ENCODE peak calls at places on chromosomes 3 and 15, in seven cellular contexts. One of them, this sample, is unnamed.

GRCh38 chr3:127588675-127589577 is 1.6 kb downstream of the TPRA1 start:
- DNase-seq in breast epithelium: no peak
- DNase-seq in sigmoid colon: no peak
- DNase-seq in GM23338: no peak
- DNase-seq in HCT116: no peak
- DNase-seq in spleen: no peak
- DNase-seq in H1: no peak
- DNase-seq in this sample: no peak

GRCh38 chr3:113219605-113220300 is 8.4 kb downstream of the BOC start:
- DNase-seq in breast epithelium: no peak
- DNase-seq in sigmoid colon: no peak
- DNase-seq in GM23338: no peak
- DNase-seq in HCT116: no peak
- DNase-seq in spleen: no peak
- DNase-seq in H1: no peak
- DNase-seq in this sample: no peak

GRCh38 chr15:46682969-46683791 is 1034.1 kb upstream of the SEMA6D start:
- DNase-seq in breast epithelium: no peak
- DNase-seq in sigmoid colon: no peak
- DNase-seq in GM23338: no peak
- DNase-seq in HCT116: no peak
- DNase-seq in spleen: no peak
- DNase-seq in H1: no peak
- DNase-seq in this sample: no peak

GRCh38 chr3:12154151-12154550 is 4.6 kb downstream of the TIMP4 start:
- DNase-seq in breast epithelium: no peak
- DNase-seq in sigmoid colon: no peak
- DNase-seq in GM23338: no peak
- DNase-seq in HCT116: no peak
- DNase-seq in spleen: no peak
- DNase-seq in H1: no peak
- DNase-seq in this sample: no peak

GRCh38 chr3:169764164-169764452 is 752 bp downstream of the TERC start:
- DNase-seq in breast epithelium: no peak
- DNase-seq in sigmoid colon: no peak
- DNase-seq in GM23338: no peak
- DNase-seq in HCT116: no peak
- DNase-seq in spleen: no peak
- DNase-seq in H1: no peak
- DNase-seq in this sample: no peak

GRCh38 chr3:128006061-128006470 is 46.2 kb upstream of the SEC61A1 start:
- DNase-seq in breast epithelium: no peak
- DNase-seq in sigmoid colon: no peak
- DNase-seq in GM23338: peak; percentile 67
- DNase-seq in HCT116: no peak
- DNase-seq in spleen: no peak
- DNase-seq in H1: peak; percentile 72
- DNase-seq in this sample: no peak

GRCh38 chr3:23835087-23835486 is 29.3 kb downstream of the UBE2E1 start:
- DNase-seq in breast epithelium: no peak
- DNase-seq in sigmoid colon: no peak
- DNase-seq in GM23338: no peak
- DNase-seq in HCT116: no peak
- DNase-seq in spleen: no peak
- DNase-seq in H1: no peak
- DNase-seq in this sample: no peak

GRCh38 chr3:64048631-64049061 is 25.4 kb upstream of the PSMD6 start:
- DNase-seq in breast epithelium: no peak
- DNase-seq in sigmoid colon: no peak
- DNase-seq in GM23338: peak; percentile 22
- DNase-seq in HCT116: no peak
- DNase-seq in spleen: no peak
- DNase-seq in H1: no peak
- DNase-seq in this sample: no peak

GRCh38 chr3:182973047-182973446 is 7.3 kb downstream of the DCUN1D1 start:
- DNase-seq in breast epithelium: no peak
- DNase-seq in sigmoid colon: no peak
- DNase-seq in GM23338: no peak
- DNase-seq in HCT116: no peak
- DNase-seq in spleen: no peak
- DNase-seq in H1: no peak
- DNase-seq in this sample: no peak

GRCh38 chr15:52735231-52736089 is 54.7 kb downstream of the ONECUT1 start:
- DNase-seq in breast epithelium: peak; percentile 32
- DNase-seq in sigmoid colon: peak; percentile 66
- DNase-seq in GM23338: peak; percentile 94
- DNase-seq in HCT116: peak; percentile 78
- DNase-seq in spleen: no peak
- DNase-seq in H1: peak; percentile 86
- DNase-seq in this sample: peak; percentile 39

GRCh38 chr3:33201195-33201594 is 17.4 kb downstream of the SUSD5 start:
- DNase-seq in breast epithelium: no peak
- DNase-seq in sigmoid colon: no peak
- DNase-seq in GM23338: no peak
- DNase-seq in HCT116: no peak
- DNase-seq in spleen: no peak
- DNase-seq in H1: no peak
- DNase-seq in this sample: no peak

GRCh38 chr3:88132894-88133293 is 16.9 kb upstream of the C3orf38 start:
- DNase-seq in breast epithelium: no peak
- DNase-seq in sigmoid colon: no peak
- DNase-seq in GM23338: no peak
- DNase-seq in HCT116: no peak
- DNase-seq in spleen: no peak
- DNase-seq in H1: no peak
- DNase-seq in this sample: no peak

GRCh38 chr3:169085827-169086226 is 577.7 kb downstream of the MECOM start:
- DNase-seq in breast epithelium: no peak
- DNase-seq in sigmoid colon: no peak
- DNase-seq in GM23338: peak; percentile 68
- DNase-seq in HCT116: no peak
- DNase-seq in spleen: no peak
- DNase-seq in H1: no peak
- DNase-seq in this sample: no peak

GRCh38 chr15:100211855-100212850 is 129.6 kb downstream of the ADAMTS17 start:
- DNase-seq in breast epithelium: no peak
- DNase-seq in sigmoid colon: no peak
- DNase-seq in GM23338: peak; percentile 30
- DNase-seq in HCT116: no peak
- DNase-seq in spleen: peak; percentile 59
- DNase-seq in H1: no peak
- DNase-seq in this sample: no peak

GRCh38 chr15:59174161-59174845 is 32.3 kb upstream of the LDHAL6B start:
- DNase-seq in breast epithelium: no peak
- DNase-seq in sigmoid colon: no peak
- DNase-seq in GM23338: no peak
- DNase-seq in HCT116: no peak
- DNase-seq in spleen: no peak
- DNase-seq in H1: no peak
- DNase-seq in this sample: no peak

GRCh38 chr15:77060560-77060959 is 10.3 kb downstream of the TSPAN3 start:
- DNase-seq in breast epithelium: no peak
- DNase-seq in sigmoid colon: no peak
- DNase-seq in GM23338: no peak
- DNase-seq in HCT116: no peak
- DNase-seq in spleen: no peak
- DNase-seq in H1: no peak
- DNase-seq in this sample: no peak

GRCh38 chr15:83352124-83352523 is 67.7 kb upstream of the BNC1 start:
- DNase-seq in breast epithelium: no peak
- DNase-seq in sigmoid colon: no peak
- DNase-seq in GM23338: no peak
- DNase-seq in HCT116: no peak
- DNase-seq in spleen: no peak
- DNase-seq in H1: no peak
- DNase-seq in this sample: no peak

GRCh38 chr3:67875858-67876257 is 221.4 kb upstream of the SUCLG2 start:
- DNase-seq in breast epithelium: no peak
- DNase-seq in sigmoid colon: no peak
- DNase-seq in GM23338: no peak
- DNase-seq in HCT116: no peak
- DNase-seq in spleen: no peak
- DNase-seq in H1: no peak
- DNase-seq in this sample: no peak

GRCh38 chr3:100107227-100107626 is 7.1 kb downstream of the FILIP1L start:
- DNase-seq in breast epithelium: no peak
- DNase-seq in sigmoid colon: no peak
- DNase-seq in GM23338: no peak
- DNase-seq in HCT116: no peak
- DNase-seq in spleen: no peak
- DNase-seq in H1: no peak
- DNase-seq in this sample: no peak

GRCh38 chr3:52277071-52277964 is 1.1 kb downstream of the WDR82 start:
- DNase-seq in breast epithelium: peak; percentile 49
- DNase-seq in sigmoid colon: peak; percentile 90
- DNase-seq in GM23338: peak; percentile 53
- DNase-seq in HCT116: no peak
- DNase-seq in spleen: peak; percentile 93
- DNase-seq in H1: peak; percentile 61
- DNase-seq in this sample: no peak

GRCh38 chr3:147395975-147396708 is 10.2 kb downstream of the ZIC4 start:
- DNase-seq in breast epithelium: no peak
- DNase-seq in sigmoid colon: no peak
- DNase-seq in GM23338: peak; percentile 73
- DNase-seq in HCT116: no peak
- DNase-seq in spleen: peak; percentile 65
- DNase-seq in H1: peak; percentile 78
- DNase-seq in this sample: no peak

GRCh38 chr3:154228561-154229216 is 95.6 kb downstream of the DHX36 start:
- DNase-seq in breast epithelium: no peak
- DNase-seq in sigmoid colon: no peak
- DNase-seq in GM23338: peak; percentile 28
- DNase-seq in HCT116: no peak
- DNase-seq in spleen: no peak
- DNase-seq in H1: no peak
- DNase-seq in this sample: no peak

GRCh38 chr3:9224490-9224889 is 25.0 kb downstream of the SRGAP3 start:
- DNase-seq in breast epithelium: no peak
- DNase-seq in sigmoid colon: peak; percentile 26
- DNase-seq in GM23338: no peak
- DNase-seq in HCT116: no peak
- DNase-seq in spleen: no peak
- DNase-seq in H1: no peak
- DNase-seq in this sample: peak; percentile 44

GRCh38 chr3:128800241-128801187 is 74.5 kb downstream of the RAB7A start:
- DNase-seq in breast epithelium: no peak
- DNase-seq in sigmoid colon: no peak
- DNase-seq in GM23338: no peak
- DNase-seq in HCT116: no peak
- DNase-seq in spleen: no peak
- DNase-seq in H1: no peak
- DNase-seq in this sample: no peak

GRCh38 chr3:149603126-149604074 is 54.4 kb downstream of the WWTR1 start:
- DNase-seq in breast epithelium: no peak
- DNase-seq in sigmoid colon: no peak
- DNase-seq in GM23338: no peak
- DNase-seq in HCT116: no peak
- DNase-seq in spleen: no peak
- DNase-seq in H1: no peak
- DNase-seq in this sample: no peak

DNA sequence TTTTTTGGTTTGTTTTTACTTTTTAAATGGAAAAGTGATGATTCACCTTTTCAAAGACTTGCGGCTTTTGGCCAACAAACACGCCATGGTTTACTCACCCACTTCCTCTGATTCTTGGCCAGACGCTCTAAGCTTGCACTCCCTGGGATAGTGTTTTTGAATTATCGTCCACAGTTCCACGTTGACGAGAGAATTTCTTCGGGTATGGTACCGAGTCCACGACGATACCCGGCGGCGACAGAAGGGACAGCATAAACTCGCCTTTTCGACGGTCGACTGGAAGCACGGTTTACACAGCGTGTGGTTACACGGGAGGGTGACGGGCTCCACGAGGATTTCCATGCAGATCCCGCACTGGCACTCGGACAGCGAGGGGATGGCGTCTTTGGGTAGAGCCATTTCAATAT is 790 bp downstream of the RNF168 start:
- DNase-seq in breast epithelium: peak; percentile 24
- DNase-seq in sigmoid colon: peak; percentile 81
- DNase-seq in GM23338: peak; percentile 11
- DNase-seq in HCT116: no peak
- DNase-seq in spleen: peak; percentile 85
- DNase-seq in H1: no peak
- DNase-seq in this sample: peak; percentile 14
- TF ChIP-seq POLR2AphosphoS5 in breast epithelium: no peak
- TF ChIP-seq POLR2AphosphoS5 in sigmoid colon: no peak
- TF ChIP-seq POLR2AphosphoS5 in GM23338: no peak
- TF ChIP-seq POLR2AphosphoS5 in HCT116: no peak
- TF ChIP-seq POLR2AphosphoS5 in spleen: no peak
- TF ChIP-seq POLR2AphosphoS5 in H1: no peak
- TF ChIP-seq POLR2AphosphoS5 in this sample: no peak

DNA sequence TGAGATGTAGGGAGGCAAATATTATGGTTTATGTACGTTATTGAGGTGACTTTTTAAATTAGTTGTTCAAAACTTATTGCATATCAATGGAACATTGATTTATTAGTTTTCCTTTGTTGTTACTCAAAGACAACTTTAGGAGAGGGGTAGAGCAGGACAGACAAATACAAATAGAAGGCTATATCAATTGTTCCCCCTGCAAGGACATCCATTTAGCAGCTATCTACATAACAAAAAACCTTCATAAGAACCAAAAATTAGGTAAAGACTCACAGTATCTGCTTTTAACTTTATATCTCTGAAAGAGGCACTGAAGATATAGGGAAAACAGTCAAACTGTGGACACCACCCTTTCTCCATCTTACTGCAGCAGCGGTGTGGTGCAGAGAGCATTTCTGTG is 958.8 kb downstream of the DIPK2A start:
- DNase-seq in breast epithelium: no peak
- DNase-seq in sigmoid colon: no peak
- DNase-seq in GM23338: no peak
- DNase-seq in HCT116: no peak
- DNase-seq in spleen: no peak
- DNase-seq in H1: no peak
- DNase-seq in this sample: no peak
- TF ChIP-seq POLR2AphosphoS5 in breast epithelium: no peak
- TF ChIP-seq POLR2AphosphoS5 in sigmoid colon: no peak
- TF ChIP-seq POLR2AphosphoS5 in GM23338: no peak
- TF ChIP-seq POLR2AphosphoS5 in HCT116: no peak
- TF ChIP-seq POLR2AphosphoS5 in spleen: no peak
- TF ChIP-seq POLR2AphosphoS5 in H1: no peak
- TF ChIP-seq POLR2AphosphoS5 in this sample: no peak

GRCh38 chr3:48661501-48662139 is 1.1 kb downstream of the CELSR3 start:
- DNase-seq in breast epithelium: no peak
- DNase-seq in sigmoid colon: peak; percentile 80
- DNase-seq in GM23338: peak; percentile 81
- DNase-seq in HCT116: no peak
- DNase-seq in spleen: peak; percentile 91
- DNase-seq in H1: peak; percentile 98
- DNase-seq in this sample: peak; percentile 83
- TF ChIP-seq POLR2AphosphoS5 in breast epithelium: peak; percentile 51
- TF ChIP-seq POLR2AphosphoS5 in sigmoid colon: no peak
- TF ChIP-seq POLR2AphosphoS5 in GM23338: peak; percentile 47
- TF ChIP-seq POLR2AphosphoS5 in HCT116: no peak
- TF ChIP-seq POLR2AphosphoS5 in spleen: peak; percentile 71
- TF ChIP-seq POLR2AphosphoS5 in H1: no peak
- TF ChIP-seq POLR2AphosphoS5 in this sample: no peak

DNA sequence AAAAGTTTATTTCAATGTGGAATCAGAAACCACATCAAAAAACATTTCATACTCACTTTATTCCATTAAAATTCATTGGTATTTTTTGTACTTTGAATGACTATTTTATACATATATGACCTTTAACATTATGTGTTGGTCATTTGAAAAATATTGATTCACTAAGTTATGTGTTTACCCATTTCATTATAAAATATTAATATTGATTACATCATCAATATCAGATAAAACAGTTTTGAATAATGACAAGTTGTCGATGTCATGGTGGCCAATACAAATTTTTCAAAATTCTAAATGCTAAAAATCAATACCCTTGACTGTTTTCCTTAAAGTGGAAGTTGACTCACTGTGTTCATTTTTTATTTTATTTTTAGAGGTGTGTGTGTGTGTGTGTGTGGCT is 239.7 kb upstream of the ROBO1 start:
- DNase-seq in breast epithelium: no peak
- DNase-seq in sigmoid colon: no peak
- DNase-seq in GM23338: no peak
- DNase-seq in HCT116: no peak
- DNase-seq in spleen: no peak
- DNase-seq in H1: no peak
- DNase-seq in this sample: no peak
- TF ChIP-seq POLR2AphosphoS5 in breast epithelium: no peak
- TF ChIP-seq POLR2AphosphoS5 in sigmoid colon: no peak
- TF ChIP-seq POLR2AphosphoS5 in GM23338: no peak
- TF ChIP-seq POLR2AphosphoS5 in HCT116: no peak
- TF ChIP-seq POLR2AphosphoS5 in spleen: no peak
- TF ChIP-seq POLR2AphosphoS5 in H1: no peak
- TF ChIP-seq POLR2AphosphoS5 in this sample: no peak

This sample was measured in GM12892.